ENCODE peak calls at places on chromosomes 11 and 22, in six cellular contexts. One of them, this sample, is unnamed.

GRCh38 chr22:24703101-24703500 is 71.4 kb downstream of the PIWIL3 start:
- DNase-seq in kidney epithelial cell: no peak
- DNase-seq in H7: no peak
- DNase-seq in ovary: peak
- DNase-seq in sigmoid colon: no peak
- DNase-seq in CD8-positive, alpha-beta T cell: no peak
- DNase-seq in this sample: no peak

GRCh38 chr11:62413060-62413696 is 5.7 kb upstream of the SCGB1A1 start:
- DNase-seq in sigmoid colon: no peak
- DNase-seq in ovary: no peak
- DNase-seq in kidney epithelial cell: no peak
- DNase-seq in H7: peak
- DNase-seq in CD8-positive, alpha-beta T cell: no peak
- DNase-seq in this sample: no peak

GRCh38 chr11:12126352-12127019 is 16.1 kb downstream of the MICAL2 start:
- DNase-seq in CD8-positive, alpha-beta T cell: no peak
- DNase-seq in sigmoid colon: no peak
- DNase-seq in ovary: no peak
- DNase-seq in kidney epithelial cell: peak
- DNase-seq in H7: no peak
- DNase-seq in this sample: peak

GRCh38 chr22:23722168-23722567 is 28.7 kb downstream of the ZNF70 start:
- DNase-seq in ovary: no peak
- DNase-seq in sigmoid colon: no peak
- DNase-seq in H7: no peak
- DNase-seq in CD8-positive, alpha-beta T cell: no peak
- DNase-seq in kidney epithelial cell: no peak
- DNase-seq in this sample: no peak

GRCh38 chr11:121535122-121535796 is 82.5 kb upstream of the SORL1-AS1 start:
- DNase-seq in sigmoid colon: no peak
- DNase-seq in kidney epithelial cell: no peak
- DNase-seq in ovary: no peak
- DNase-seq in CD8-positive, alpha-beta T cell: no peak
- DNase-seq in H7: no peak
- DNase-seq in this sample: no peak

GRCh38 chr11:95245038-95245437 is 14.0 kb upstream of the SESN3 start:
- DNase-seq in ovary: no peak
- DNase-seq in sigmoid colon: no peak
- DNase-seq in CD8-positive, alpha-beta T cell: no peak
- DNase-seq in kidney epithelial cell: peak
- DNase-seq in H7: no peak
- DNase-seq in this sample: no peak

GRCh38 chr11:94574193-94574961 is 7.2 kb downstream of the PIWIL4 start:
- DNase-seq in ovary: peak
- DNase-seq in H7: no peak
- DNase-seq in sigmoid colon: no peak
- DNase-seq in kidney epithelial cell: no peak
- DNase-seq in CD8-positive, alpha-beta T cell: no peak
- DNase-seq in this sample: peak

GRCh38 chr22:43273902-43274484 is 69.2 kb downstream of the SCUBE1 start:
- DNase-seq in kidney epithelial cell: no peak
- DNase-seq in ovary: no peak
- DNase-seq in H7: peak
- DNase-seq in sigmoid colon: no peak
- DNase-seq in CD8-positive, alpha-beta T cell: peak
- DNase-seq in this sample: no peak

GRCh38 chr22:39943366-39943765 is 16.8 kb upstream of the TMA7B start:
- DNase-seq in sigmoid colon: no peak
- DNase-seq in H7: peak
- DNase-seq in ovary: no peak
- DNase-seq in CD8-positive, alpha-beta T cell: peak
- DNase-seq in kidney epithelial cell: no peak
- DNase-seq in this sample: no peak

GRCh38 chr22:26892401-26893033 is 235.1 kb downstream of the MIAT start:
- DNase-seq in ovary: no peak
- DNase-seq in sigmoid colon: peak
- DNase-seq in kidney epithelial cell: no peak
- DNase-seq in CD8-positive, alpha-beta T cell: no peak
- DNase-seq in H7: no peak
- DNase-seq in this sample: no peak

GRCh38 chr11:250740-251299 is 14.0 kb downstream of the PSMD13 start:
- DNase-seq in ovary: no peak
- DNase-seq in CD8-positive, alpha-beta T cell: peak
- DNase-seq in kidney epithelial cell: no peak
- DNase-seq in sigmoid colon: peak
- DNase-seq in H7: peak
- DNase-seq in this sample: no peak

GRCh38 chr11:57348636-57349323 is 10.6 kb downstream of the P2RX3 start:
- DNase-seq in CD8-positive, alpha-beta T cell: no peak
- DNase-seq in H7: no peak
- DNase-seq in ovary: no peak
- DNase-seq in kidney epithelial cell: no peak
- DNase-seq in sigmoid colon: no peak
- DNase-seq in this sample: no peak

GRCh38 chr11:1573847-1574255 is 1.8 kb upstream of the DUSP8 start:
- DNase-seq in sigmoid colon: peak
- DNase-seq in CD8-positive, alpha-beta T cell: no peak
- DNase-seq in kidney epithelial cell: no peak
- DNase-seq in ovary: no peak
- DNase-seq in H7: peak
- DNase-seq in this sample: no peak

GRCh38 chr11:35927730-35928129 is 16.1 kb upstream of the LDLRAD3 start:
- DNase-seq in CD8-positive, alpha-beta T cell: no peak
- DNase-seq in H7: no peak
- DNase-seq in kidney epithelial cell: peak
- DNase-seq in ovary: peak
- DNase-seq in sigmoid colon: peak
- DNase-seq in this sample: no peak
- H3K4me3 ChIP-seq in CD8-positive, alpha-beta T cell: no peak
- H3K4me3 ChIP-seq in H7: no peak
- H3K4me3 ChIP-seq in kidney epithelial cell: no peak
- H3K4me3 ChIP-seq in ovary: no peak
- H3K4me3 ChIP-seq in sigmoid colon: no peak
- H3K4me3 ChIP-seq in this sample: no peak

DNA sequence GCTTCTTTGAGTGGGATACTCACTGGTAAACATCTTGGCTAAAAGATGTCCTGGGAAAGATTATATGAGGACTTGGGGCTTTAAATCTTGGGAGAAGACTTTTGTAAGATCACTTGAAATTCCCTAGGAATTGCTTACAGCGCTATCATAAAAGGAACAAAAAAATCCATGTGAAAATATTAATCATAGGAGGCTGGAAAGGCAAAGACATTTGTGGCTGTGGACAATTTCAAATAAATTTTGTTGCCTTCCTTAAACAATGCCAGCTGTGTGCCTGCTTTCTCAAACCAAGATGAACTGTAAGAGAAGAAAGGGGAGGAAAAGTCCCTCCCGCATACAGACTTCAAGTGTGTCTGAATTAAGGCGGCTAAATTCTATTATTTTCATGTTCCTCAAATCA is 75.6 kb downstream of the SNX19 start:
- DNase-seq in sigmoid colon: no peak
- DNase-seq in ovary: no peak
- DNase-seq in H7: no peak
- DNase-seq in kidney epithelial cell: no peak
- DNase-seq in CD8-positive, alpha-beta T cell: no peak
- DNase-seq in this sample: no peak
- H3K4me3 ChIP-seq in sigmoid colon: no peak
- H3K4me3 ChIP-seq in ovary: no peak
- H3K4me3 ChIP-seq in H7: no peak
- H3K4me3 ChIP-seq in kidney epithelial cell: no peak
- H3K4me3 ChIP-seq in CD8-positive, alpha-beta T cell: no peak
- H3K4me3 ChIP-seq in this sample: no peak

GRCh38 chr11:64712430-64713030 is 10.5 kb downstream of the NRXN2 start:
- DNase-seq in kidney epithelial cell: no peak
- DNase-seq in ovary: no peak
- DNase-seq in H7: peak
- DNase-seq in CD8-positive, alpha-beta T cell: no peak
- DNase-seq in sigmoid colon: no peak
- DNase-seq in this sample: no peak

GRCh38 chr11:64713031-64713780 is 9.8 kb downstream of the NRXN2 start:
- DNase-seq in sigmoid colon: no peak
- DNase-seq in kidney epithelial cell: no peak
- DNase-seq in CD8-positive, alpha-beta T cell: no peak
- DNase-seq in ovary: no peak
- DNase-seq in H7: peak
- DNase-seq in this sample: no peak

GRCh38 chr11:64711944-64712306 is 11.1 kb downstream of the NRXN2 start:
- DNase-seq in sigmoid colon: no peak
- DNase-seq in kidney epithelial cell: no peak
- DNase-seq in H7: peak
- DNase-seq in ovary: no peak
- DNase-seq in CD8-positive, alpha-beta T cell: no peak
- DNase-seq in this sample: no peak

GRCh38 chr11:64714664-64715063 is 8.3 kb downstream of the NRXN2 start:
- DNase-seq in CD8-positive, alpha-beta T cell: no peak
- DNase-seq in ovary: no peak
- DNase-seq in kidney epithelial cell: no peak
- DNase-seq in H7: no peak
- DNase-seq in sigmoid colon: no peak
- DNase-seq in this sample: no peak

DNA sequence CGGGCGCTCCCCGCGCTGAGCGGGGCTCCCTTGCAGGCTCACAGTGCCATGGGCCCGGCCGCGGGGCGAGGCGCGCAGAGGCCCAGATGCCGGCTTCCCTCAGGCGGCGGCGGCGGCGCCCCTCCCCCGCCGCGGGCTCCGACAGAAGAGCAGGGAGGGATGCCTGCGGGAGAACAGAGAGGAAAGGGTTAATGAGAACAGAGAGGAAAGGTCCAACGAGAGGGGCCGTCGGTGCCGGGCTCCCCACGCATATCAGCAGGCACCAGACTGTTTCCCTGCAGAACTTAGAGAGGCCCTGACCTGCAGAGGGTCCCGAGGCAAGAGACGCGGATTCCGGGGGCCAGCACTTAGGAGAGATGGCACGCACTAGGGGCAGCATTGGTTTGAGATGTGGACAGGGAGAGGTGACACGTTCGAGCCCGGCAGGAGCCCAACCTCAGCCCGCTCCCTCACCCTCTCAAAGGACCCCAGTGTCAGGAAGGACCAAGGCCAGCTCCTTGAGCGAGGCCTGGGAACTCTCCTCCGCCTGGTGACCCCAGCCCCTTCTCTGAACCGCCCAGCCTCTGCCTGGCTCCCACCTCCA is 9.1 kb downstream of the NRXN2 start:
- DNase-seq in CD8-positive, alpha-beta T cell: no peak
- DNase-seq in ovary: no peak
- DNase-seq in H7: peak
- DNase-seq in kidney epithelial cell: no peak
- DNase-seq in sigmoid colon: no peak
- DNase-seq in this sample: no peak
- H3K4me3 ChIP-seq in CD8-positive, alpha-beta T cell: no peak
- H3K4me3 ChIP-seq in ovary: no peak
- H3K4me3 ChIP-seq in H7: peak
- H3K4me3 ChIP-seq in kidney epithelial cell: no peak
- H3K4me3 ChIP-seq in sigmoid colon: peak
- H3K4me3 ChIP-seq in this sample: no peak

DNA sequence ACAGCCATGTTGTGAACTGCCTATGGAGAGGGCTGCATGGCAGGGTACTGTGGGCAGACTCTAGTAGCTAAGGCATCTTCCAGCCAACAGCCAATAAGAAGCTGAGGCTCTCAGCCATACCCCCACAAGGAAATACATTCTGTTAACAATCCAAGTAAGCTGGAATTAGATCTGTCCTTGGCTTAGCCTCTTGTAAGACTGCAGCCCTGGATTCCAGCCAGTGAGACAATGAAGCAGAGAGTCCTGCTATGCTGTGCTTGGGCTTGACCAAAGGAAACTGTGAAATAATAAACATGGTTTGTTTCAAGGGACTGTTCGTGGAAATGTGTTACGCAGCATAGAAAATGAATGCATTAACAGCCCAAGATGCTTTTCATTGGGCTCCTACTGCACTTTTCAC is 1097.4 kb upstream of the CCDC90B start:
- DNase-seq in H7: no peak
- DNase-seq in ovary: no peak
- DNase-seq in CD8-positive, alpha-beta T cell: no peak
- DNase-seq in kidney epithelial cell: no peak
- DNase-seq in sigmoid colon: peak
- DNase-seq in this sample: no peak
- H3K4me3 ChIP-seq in H7: no peak
- H3K4me3 ChIP-seq in ovary: no peak
- H3K4me3 ChIP-seq in CD8-positive, alpha-beta T cell: no peak
- H3K4me3 ChIP-seq in kidney epithelial cell: no peak
- H3K4me3 ChIP-seq in sigmoid colon: no peak
- H3K4me3 ChIP-seq in this sample: no peak